ENCODE peak calls at places on chromosomes 11 and 22, in five cellular contexts. One of them, this sample, is unnamed.

GRCh38 chr11:36421546-36422155 is 88.4 kb downstream of the TRAF6 start:
- DNase-seq in mesenchymal stem cell: peak
- DNase-seq in neuronal stem cell: no peak
- DNase-seq in H1: no peak
- DNase-seq in H9: no peak
- DNase-seq in this sample: peak

GRCh38 chr22:20428496-20429253 is 8.9 kb downstream of the SCARF2 start:
- DNase-seq in mesenchymal stem cell: no peak
- DNase-seq in H1: no peak
- DNase-seq in H9: no peak
- DNase-seq in neuronal stem cell: no peak
- DNase-seq in this sample: no peak

GRCh38 chr11:330694-331314 is 10.1 kb upstream of the IFITM3 start:
- DNase-seq in H1: no peak
- DNase-seq in H9: peak
- DNase-seq in neuronal stem cell: no peak
- DNase-seq in mesenchymal stem cell: no peak
- DNase-seq in this sample: no peak

GRCh38 chr11:32893947-32894827 is 1.6 kb downstream of the QSER1 start:
- DNase-seq in H1: no peak
- DNase-seq in H9: peak
- DNase-seq in mesenchymal stem cell: peak
- DNase-seq in neuronal stem cell: peak
- DNase-seq in this sample: peak

GRCh38 chr11:65811764-65812475 is 21.8 kb upstream of the SNX32 start:
- DNase-seq in neuronal stem cell: no peak
- DNase-seq in H9: no peak
- DNase-seq in mesenchymal stem cell: no peak
- DNase-seq in H1: no peak
- DNase-seq in this sample: no peak

GRCh38 chr11:32151036-32151435 is 60.2 kb downstream of the RCN1 start:
- DNase-seq in H9: no peak
- DNase-seq in neuronal stem cell: no peak
- DNase-seq in mesenchymal stem cell: no peak
- DNase-seq in H1: no peak
- DNase-seq in this sample: no peak

GRCh38 chr11:65915821-65916251 is 3.0 kb downstream of the C11orf68 start:
- DNase-seq in H1: no peak
- DNase-seq in mesenchymal stem cell: peak
- DNase-seq in neuronal stem cell: no peak
- DNase-seq in H9: peak
- DNase-seq in this sample: peak

GRCh38 chr11:130763087-130763980 is 152.9 kb downstream of the SNX19 start:
- DNase-seq in mesenchymal stem cell: no peak
- DNase-seq in neuronal stem cell: no peak
- DNase-seq in H1: no peak
- DNase-seq in H9: no peak
- DNase-seq in this sample: peak

GRCh38 chr11:9697766-9698165 is 33.9 kb downstream of the SWAP70 start:
- DNase-seq in H9: no peak
- DNase-seq in neuronal stem cell: no peak
- DNase-seq in H1: no peak
- DNase-seq in mesenchymal stem cell: no peak
- DNase-seq in this sample: no peak

GRCh38 chr11:96309643-96310017 is 33.4 kb downstream of the MAML2 start:
- DNase-seq in mesenchymal stem cell: no peak
- DNase-seq in H1: no peak
- DNase-seq in H9: no peak
- DNase-seq in neuronal stem cell: no peak
- DNase-seq in this sample: no peak

GRCh38 chr11:105220175-105220574 is 80.6 kb upstream of the CARD18 start:
- DNase-seq in H9: no peak
- DNase-seq in mesenchymal stem cell: no peak
- DNase-seq in neuronal stem cell: no peak
- DNase-seq in H1: no peak
- DNase-seq in this sample: no peak

GRCh38 chr11:40273192-40273732 is 1186.2 kb downstream of the LRRC4C start:
- DNase-seq in neuronal stem cell: no peak
- DNase-seq in H1: no peak
- DNase-seq in H9: no peak
- DNase-seq in mesenchymal stem cell: no peak
- DNase-seq in this sample: no peak

GRCh38 chr11:22079133-22079847 is 113.6 kb upstream of the ANO5 start:
- DNase-seq in H9: no peak
- DNase-seq in mesenchymal stem cell: no peak
- DNase-seq in H1: no peak
- DNase-seq in neuronal stem cell: no peak
- DNase-seq in this sample: no peak

GRCh38 chr22:33073989-33074391 is 15.8 kb upstream of the SYN3 start:
- DNase-seq in mesenchymal stem cell: no peak
- DNase-seq in H1: no peak
- DNase-seq in neuronal stem cell: no peak
- DNase-seq in H9: no peak
- DNase-seq in this sample: no peak

GRCh38 chr22:33923033-33923432 is 2.8 kb upstream of the LARGE1 start:
- DNase-seq in mesenchymal stem cell: peak
- DNase-seq in H1: no peak
- DNase-seq in neuronal stem cell: no peak
- DNase-seq in H9: no peak
- DNase-seq in this sample: peak

GRCh38 chr22:18999416-18999815 is 63.3 kb upstream of the PRODH start:
- DNase-seq in neuronal stem cell: no peak
- DNase-seq in H9: no peak
- DNase-seq in mesenchymal stem cell: no peak
- DNase-seq in H1: no peak
- DNase-seq in this sample: no peak

GRCh38 chr11:130834886-130835285 is 81.4 kb downstream of the SNX19 start:
- DNase-seq in H1: no peak
- DNase-seq in mesenchymal stem cell: peak
- DNase-seq in H9: no peak
- DNase-seq in neuronal stem cell: no peak
- DNase-seq in this sample: no peak

GRCh38 chr22:40979871-40980270 is 28.7 kb downstream of the RBX1 start:
- DNase-seq in H1: no peak
- DNase-seq in neuronal stem cell: no peak
- DNase-seq in H9: no peak
- DNase-seq in mesenchymal stem cell: no peak
- DNase-seq in this sample: no peak

GRCh38 chr11:117589024-117589423 is 208.0 kb downstream of the DSCAML1 start:
- DNase-seq in mesenchymal stem cell: no peak
- DNase-seq in H1: no peak
- DNase-seq in neuronal stem cell: no peak
- DNase-seq in H9: no peak
- DNase-seq in this sample: no peak

GRCh38 chr11:68776442-68777235 is 25.3 kb upstream of the TESMIN start:
- DNase-seq in neuronal stem cell: no peak
- DNase-seq in H1: no peak
- DNase-seq in H9: no peak
- DNase-seq in mesenchymal stem cell: no peak
- DNase-seq in this sample: no peak

GRCh38 chr22:39348909-39349505 is 784 bp upstream of the SYNGR1 start:
- DNase-seq in neuronal stem cell: no peak
- DNase-seq in mesenchymal stem cell: no peak
- DNase-seq in H1: no peak
- DNase-seq in H9: no peak
- DNase-seq in this sample: no peak

GRCh38 chr22:38202437-38203089 is 769 bp downstream of the MAFF start:
- DNase-seq in H9: peak
- DNase-seq in mesenchymal stem cell: peak
- DNase-seq in neuronal stem cell: no peak
- DNase-seq in H1: peak
- DNase-seq in this sample: peak

GRCh38 chr11:88520391-88520790 is 182.9 kb upstream of the CTSC start:
- DNase-seq in H9: no peak
- DNase-seq in neuronal stem cell: no peak
- DNase-seq in H1: no peak
- DNase-seq in mesenchymal stem cell: peak
- DNase-seq in this sample: peak

GRCh38 chr11:131428853-131429252 is 58.4 kb downstream of the NTM start:
- DNase-seq in H1: no peak
- DNase-seq in H9: no peak
- DNase-seq in mesenchymal stem cell: no peak
- DNase-seq in neuronal stem cell: no peak
- DNase-seq in this sample: no peak

GRCh38 chr11:2258501-2259465 is 11.6 kb downstream of the ASCL2 start:
- DNase-seq in neuronal stem cell: no peak
- DNase-seq in H1: no peak
- DNase-seq in mesenchymal stem cell: no peak
- DNase-seq in H9: peak
- DNase-seq in this sample: no peak

GRCh38 chr11:68670208-68670992 is 13.9 kb upstream of the GAL start:
- DNase-seq in mesenchymal stem cell: no peak
- DNase-seq in H9: peak
- DNase-seq in H1: no peak
- DNase-seq in neuronal stem cell: no peak
- DNase-seq in this sample: no peak

GRCh38 chr11:8019671-8020597 is 32.8 kb downstream of the EIF3F start:
- DNase-seq in neuronal stem cell: no peak
- DNase-seq in H1: peak
- DNase-seq in mesenchymal stem cell: peak
- DNase-seq in H9: peak
- DNase-seq in this sample: peak
- H4K91ac ChIP-seq in neuronal stem cell: no peak
- H4K91ac ChIP-seq in H1: no peak
- H4K91ac ChIP-seq in mesenchymal stem cell: no peak
- H4K91ac ChIP-seq in H9: no peak
- H4K91ac ChIP-seq in this sample: peak

GRCh38 chr11:102915044-102915375 is 40.2 kb upstream of the MMP12 start:
- DNase-seq in neuronal stem cell: no peak
- DNase-seq in H1: no peak
- DNase-seq in mesenchymal stem cell: no peak
- DNase-seq in H9: no peak
- DNase-seq in this sample: no peak

GRCh38 chr11:102912482-102912830 is 37.7 kb upstream of the MMP12 start:
- DNase-seq in H9: no peak
- DNase-seq in mesenchymal stem cell: no peak
- DNase-seq in neuronal stem cell: no peak
- DNase-seq in H1: no peak
- DNase-seq in this sample: peak

GRCh38 chr11:102920118-102920684 is 35.3 kb downstream of the MMP13 start:
- DNase-seq in H9: no peak
- DNase-seq in neuronal stem cell: no peak
- DNase-seq in mesenchymal stem cell: no peak
- DNase-seq in H1: no peak
- DNase-seq in this sample: no peak

GRCh38 chr11:102911758-102912481 is 37.1 kb upstream of the MMP12 start:
- DNase-seq in neuronal stem cell: no peak
- DNase-seq in H1: no peak
- DNase-seq in H9: peak
- DNase-seq in mesenchymal stem cell: no peak
- DNase-seq in this sample: no peak

DNA sequence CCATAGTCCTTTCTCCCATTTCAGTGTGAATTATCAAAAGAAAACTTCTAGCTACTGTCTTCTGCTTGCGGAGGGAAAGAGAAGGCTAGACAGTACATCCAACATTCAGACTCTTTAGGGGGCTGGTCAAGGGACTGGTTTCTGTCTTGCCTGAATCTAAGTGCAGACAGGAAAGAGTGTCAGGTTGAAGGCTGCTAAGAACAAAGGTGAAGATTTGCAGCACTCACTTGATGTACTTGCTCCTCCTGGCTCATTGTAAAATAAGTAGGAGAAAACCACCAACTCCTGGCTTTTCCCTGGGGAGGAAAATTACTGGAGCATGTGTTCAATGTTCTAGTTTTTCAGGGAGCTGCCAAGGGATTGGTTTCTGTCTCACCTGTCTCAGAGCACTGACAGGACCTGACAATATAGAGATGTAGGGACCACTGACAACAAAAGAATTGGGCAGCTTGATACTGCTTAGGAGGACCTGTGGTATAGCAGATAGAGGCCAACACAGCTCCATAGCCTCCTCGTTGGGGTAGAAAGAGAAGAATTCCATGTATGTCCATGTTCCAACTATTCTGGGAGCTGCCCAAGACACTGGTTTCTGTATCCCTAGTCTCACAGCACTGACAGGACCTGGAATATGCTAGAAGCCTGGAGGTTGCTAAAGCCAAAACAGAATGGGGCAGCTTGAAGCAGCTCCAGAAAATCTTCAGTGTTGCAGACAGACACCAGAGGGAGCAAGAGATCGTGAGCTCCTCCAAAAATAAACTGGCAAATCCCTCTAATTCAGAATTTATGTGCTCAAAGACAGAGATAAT is 39.7 kb upstream of the MMP12 start:
- DNase-seq in mesenchymal stem cell: peak
- DNase-seq in H1: peak
- DNase-seq in H9: peak
- DNase-seq in neuronal stem cell: peak
- DNase-seq in this sample: peak
- H2BK15ac ChIP-seq in mesenchymal stem cell: no peak
- H2BK15ac ChIP-seq in H1: no peak
- H2BK15ac ChIP-seq in H9: no peak
- H2BK15ac ChIP-seq in neuronal stem cell: no peak
- H2BK15ac ChIP-seq in this sample: no peak

DNA sequence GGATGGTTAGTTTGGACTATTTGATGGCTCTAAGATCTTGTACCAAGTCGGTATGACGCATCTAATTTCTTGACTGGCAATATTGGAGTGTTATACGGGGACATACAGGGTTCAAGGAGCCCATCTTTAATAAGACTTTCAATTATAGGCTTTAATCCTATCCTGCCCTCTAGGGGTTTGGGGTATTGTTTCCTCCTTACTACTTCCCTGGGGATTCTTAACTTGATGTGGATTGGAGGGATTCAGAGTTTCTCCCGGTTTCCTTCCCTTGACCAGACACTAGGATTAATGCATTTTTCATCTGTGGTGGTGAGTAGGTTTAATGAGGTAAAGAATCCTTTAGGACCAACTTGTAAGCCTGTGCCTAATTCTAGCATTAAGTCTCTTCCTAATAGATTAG is 18.8 kb downstream of the CYP2D6 start:
- DNase-seq in mesenchymal stem cell: no peak
- DNase-seq in H1: no peak
- DNase-seq in H9: no peak
- DNase-seq in neuronal stem cell: no peak
- DNase-seq in this sample: no peak
- H3K14ac ChIP-seq in mesenchymal stem cell: no peak
- H3K14ac ChIP-seq in H1: no peak
- H3K14ac ChIP-seq in H9: no peak
- H3K14ac ChIP-seq in neuronal stem cell: no peak
- H3K14ac ChIP-seq in this sample: no peak

DNA sequence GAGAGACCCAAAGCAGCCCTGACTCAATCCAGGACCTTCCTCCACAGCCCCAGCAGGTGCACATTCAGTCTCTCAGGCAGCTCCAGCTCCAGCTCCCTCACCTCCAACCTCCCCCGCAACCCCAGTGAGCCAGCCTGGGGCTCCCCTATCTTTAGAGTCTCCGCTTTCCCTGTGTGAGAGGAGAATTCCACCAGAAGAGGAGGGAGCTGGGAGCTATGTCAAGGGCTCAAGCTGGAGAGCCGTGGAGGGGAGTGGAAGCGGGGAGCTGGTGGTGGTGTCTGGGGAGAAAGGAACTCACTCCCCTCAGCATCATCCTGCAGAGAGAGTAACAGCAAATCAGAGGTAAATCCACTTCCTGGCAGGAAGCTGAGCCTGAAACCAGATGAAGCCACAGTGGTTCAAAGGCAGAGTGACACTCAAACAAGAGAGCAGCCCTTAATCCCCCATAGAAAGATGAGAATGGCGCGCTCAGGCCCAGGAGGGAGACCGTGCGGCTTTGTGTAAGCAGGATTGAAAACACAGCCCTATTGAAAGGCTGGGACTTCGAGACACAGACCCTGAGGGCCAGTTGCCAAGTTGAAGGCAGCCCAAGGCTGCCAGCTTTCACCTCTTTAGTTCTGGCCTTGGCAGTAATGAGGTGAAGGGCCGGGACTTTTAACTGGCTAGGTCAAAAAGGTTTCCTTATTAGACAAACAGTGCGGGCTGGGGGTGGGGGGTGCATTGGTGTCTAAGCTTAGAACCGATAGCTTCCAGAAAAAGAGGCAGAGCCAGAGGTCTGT is 21.4 kb upstream of the CDON start:
- DNase-seq in neuronal stem cell: peak
- DNase-seq in H1: no peak
- DNase-seq in mesenchymal stem cell: no peak
- DNase-seq in H9: no peak
- DNase-seq in this sample: no peak
- H4K91ac ChIP-seq in neuronal stem cell: no peak
- H4K91ac ChIP-seq in H1: peak
- H4K91ac ChIP-seq in mesenchymal stem cell: no peak
- H4K91ac ChIP-seq in H9: no peak
- H4K91ac ChIP-seq in this sample: no peak

This sample was measured in IMR-90.